ENCODE peak calls at places on chromosomes 16 and 17, in four cellular contexts. O, T, S and F are unnamed samples.

GRCh38 chr17:49036270-49036626 is 39.1 kb downstream of the IGF2BP1 start:
- DNase-seq in O (no peak), T (no peak), S (no peak), F (no peak)

GRCh38 chr17:64020068-64020766 is at the start of gene ICAM2:
- DNase-seq in O (peak; percentile 69), T (no peak), S (peak; percentile 85), F (no peak)

GRCh38 chr16:89410794-89411309 is 79.5 kb downstream of the ANKRD11 start:
- DNase-seq in O (no peak), T (peak; percentile 90), S (no peak), F (peak; percentile 81)

GRCh38 chr17:45320349-45320930 is 3.6 kb upstream of the MAP3K14 start:
- DNase-seq in O (no peak), T (peak; percentile 32), S (no peak), F (peak; percentile 58)

GRCh38 chr17:45731459-45731858 is 52.7 kb upstream of the CRHR1 start:
- DNase-seq in O (no peak), T (no peak), S (no peak), F (no peak)

GRCh38 chr16:15509051-15509592 is 74.7 kb downstream of the BMERB1 start:
- DNase-seq in O (no peak), T (no peak), S (no peak), F (no peak)

GRCh38 chr17:6498356-6498755 is 54.1 kb downstream of the PIMREG start:
- DNase-seq in O (no peak), T (no peak), S (no peak), F (no peak)

GRCh38 chr17:9645858-9646555 is 690 bp downstream of the USP43 start:
- DNase-seq in O (peak; percentile 19), T (no peak), S (peak; percentile 21), F (peak; percentile 66)

GRCh38 chr17:45171338-45172231 is 9.9 kb downstream of the HEXIM2 start:
- DNase-seq in O (no peak), T (peak; percentile 22), S (no peak), F (peak; percentile 92)

GRCh38 chr16:530111-530817 is 2.8 kb downstream of the CAPN15 start:
- DNase-seq in O (no peak), T (no peak), S (no peak), F (no peak)

GRCh38 chr17:20982589-20983358 is 60.0 kb downstream of the USP22 start:
- DNase-seq in O (no peak), T (no peak), S (no peak), F (no peak)

GRCh38 chr17:5870231-5870953 is 199.8 kb upstream of the WSCD1 start:
- DNase-seq in O (no peak), T (no peak), S (no peak), F (no peak)

DNA sequence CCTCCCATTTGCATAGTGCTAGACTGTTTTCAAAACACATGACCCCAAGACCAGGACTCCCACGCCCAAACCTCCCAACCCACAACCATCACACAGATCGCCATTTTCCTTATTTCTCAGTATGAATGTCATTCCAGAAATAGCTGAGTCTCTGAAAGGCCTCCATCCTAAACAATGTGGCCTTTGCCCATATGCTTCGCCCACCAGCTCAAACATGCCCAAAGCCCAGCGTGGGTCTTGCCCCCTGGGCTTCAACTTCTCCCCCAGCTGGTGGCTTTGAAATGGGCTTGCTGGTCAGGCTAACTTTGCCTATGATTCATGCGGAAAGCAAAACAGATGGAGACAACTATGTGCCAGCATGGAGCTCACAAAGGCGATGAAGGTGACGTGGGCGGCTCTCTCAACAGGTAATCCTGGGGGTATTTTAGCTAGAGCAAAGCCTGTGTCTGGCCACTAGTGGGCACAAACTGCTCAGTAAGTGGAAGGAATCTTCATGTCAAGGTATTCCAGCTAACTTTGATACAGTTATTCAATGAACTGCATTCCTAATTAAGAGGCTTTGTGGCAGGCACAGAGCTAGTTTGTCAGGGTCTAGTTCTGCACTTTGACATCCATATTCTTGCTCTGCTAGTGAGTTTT is 17.1 kb downstream of the PMP22 start:
- DNase-seq in O (no peak), T (no peak), S (no peak), F (peak; percentile 35)
- TF ChIP-seq CTCF in O (no peak), T (peak; percentile 38), S (no peak), F (peak; percentile 38)

GRCh38 chr16:12484987-12485386 is 318.7 kb downstream of the CPPED1 start:
- DNase-seq in O (no peak), T (no peak), S (no peak), F (no peak)

GRCh38 chr16:12486386-12486785 is 317.3 kb downstream of the CPPED1 start:
- DNase-seq in O (no peak), T (no peak), S (no peak), F (no peak)

GRCh38 chr16:12482821-12483220 is 320.9 kb downstream of the CPPED1 start:
- DNase-seq in O (no peak), T (no peak), S (no peak), F (no peak)

GRCh38 chr16:12484426-12484825 is 319.3 kb downstream of the CPPED1 start:
- DNase-seq in O (no peak), T (no peak), S (no peak), F (no peak)

DNA sequence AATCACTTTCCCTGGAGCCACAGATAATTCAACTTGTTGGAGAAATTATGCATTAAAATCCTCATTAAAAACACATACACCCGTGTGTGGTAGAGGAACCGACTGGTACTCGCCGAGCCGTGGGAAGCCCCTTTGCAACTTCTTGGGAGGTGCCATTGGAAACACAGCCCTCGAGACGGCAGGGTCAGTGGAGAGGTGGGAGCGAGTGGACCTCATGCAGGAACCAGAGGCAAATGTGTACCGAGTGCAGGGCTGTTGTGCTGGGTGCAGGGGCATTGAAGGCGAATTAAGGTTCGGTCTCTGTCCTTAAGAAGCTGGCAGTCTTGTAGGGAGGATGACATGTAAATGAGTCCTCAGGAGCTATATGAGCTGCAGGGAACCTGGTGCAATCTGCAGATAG is 318.3 kb downstream of the CPPED1 start:
- DNase-seq in O (no peak), T (no peak), S (no peak), F (no peak)
- TF ChIP-seq CTCF in O (no peak), T (no peak), S (no peak), F (no peak)

DNA sequence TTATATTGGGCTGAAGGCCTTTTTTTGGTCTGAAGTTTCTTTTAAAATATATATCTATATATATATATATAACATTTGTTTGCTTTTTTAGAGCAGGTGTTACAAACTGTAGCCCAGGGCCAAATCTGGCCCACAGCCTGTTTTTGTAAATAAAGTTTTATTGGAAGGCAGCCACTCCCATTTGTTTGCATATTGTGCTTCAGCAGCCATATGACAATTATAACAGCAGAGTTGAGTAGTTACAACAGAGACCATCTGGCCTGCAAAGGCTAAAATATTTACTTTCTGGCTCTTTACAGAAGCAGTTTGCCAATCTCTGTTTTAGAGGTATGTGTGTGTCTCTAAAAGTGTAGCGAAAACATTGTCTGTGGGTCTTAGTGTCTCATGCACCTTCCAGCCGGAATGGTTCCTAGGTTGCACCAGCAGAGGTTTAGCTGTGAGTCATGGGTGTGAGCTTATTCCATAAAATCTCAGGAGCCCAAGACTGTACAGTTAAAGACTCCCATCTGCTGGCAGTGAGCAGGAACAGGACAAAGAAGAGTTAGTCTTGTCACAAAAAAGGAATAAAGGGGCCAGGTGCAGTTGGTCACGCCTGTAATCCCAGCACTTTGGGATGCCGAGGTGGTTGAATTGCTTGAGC is 23.8 kb downstream of the LCMT1 start:
- DNase-seq in O (no peak), T (peak; percentile 26), S (no peak), F (peak; percentile 36)
- TF ChIP-seq CTCF in O (no peak), T (peak; percentile 38), S (no peak), F (peak; percentile 21)

DNA sequence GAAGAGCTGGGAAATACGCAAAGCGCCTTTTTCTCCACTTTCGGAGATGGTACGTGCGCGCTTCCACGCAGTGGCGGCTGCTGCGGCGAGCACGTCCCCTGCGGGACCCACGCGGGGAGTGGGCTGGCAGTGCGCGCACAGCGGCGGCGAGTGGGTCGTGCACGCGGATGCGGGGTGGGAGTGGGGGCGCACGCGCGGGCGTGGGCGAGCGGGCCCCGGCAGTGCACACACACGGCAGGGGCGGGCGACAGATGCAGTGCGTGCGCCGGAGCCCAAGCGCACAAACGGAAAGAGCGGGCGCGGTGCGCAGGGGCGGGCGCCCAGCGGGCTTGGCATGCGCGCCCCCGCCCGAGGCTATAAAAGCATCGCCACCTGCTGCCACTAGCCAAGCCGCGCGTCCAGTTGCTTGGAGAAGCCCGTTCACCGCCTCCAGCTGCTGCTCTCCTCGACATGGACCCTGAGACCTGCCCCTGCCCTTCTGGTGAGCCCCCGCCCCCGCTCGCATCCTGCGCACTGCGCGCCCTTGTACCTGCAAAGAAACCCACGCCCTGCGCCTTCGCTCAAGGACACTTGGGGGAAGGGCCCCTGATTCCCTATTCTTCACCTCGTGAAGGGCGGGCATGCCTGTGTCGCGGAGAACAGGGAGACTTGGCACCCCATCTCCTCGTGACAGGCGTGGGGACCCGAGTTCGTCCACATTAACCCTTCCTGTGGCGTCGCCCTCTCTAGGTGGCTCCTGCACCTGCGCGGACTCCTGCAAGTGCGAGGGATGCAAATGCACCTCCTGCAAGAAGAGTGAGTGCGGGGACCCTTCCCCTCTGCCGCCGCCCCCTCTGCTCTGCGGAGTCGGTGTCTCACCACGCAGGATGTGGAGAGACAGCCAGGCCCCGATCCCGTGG is at the start of gene MT3:
- DNase-seq in O (no peak), T (no peak), S (no peak), F (no peak)
- TF ChIP-seq CTCF in O (no peak), T (no peak), S (no peak), F (no peak)

GRCh38 chr16:79932564-79932963 is 332.0 kb upstream of the MAF start:
- DNase-seq in O (no peak), T (no peak), S (no peak), F (peak; percentile 4)

GRCh38 chr16:79929260-79929977 is 328.9 kb upstream of the MAF start:
- DNase-seq in O (no peak), T (peak; percentile 5), S (no peak), F (no peak)

GRCh38 chr16:79926451-79927205 is 326.1 kb upstream of the MAF start:
- DNase-seq in O (no peak), T (no peak), S (no peak), F (no peak)

GRCh38 chr16:79931721-79932120 is 331.2 kb upstream of the MAF start:
- DNase-seq in O (no peak), T (no peak), S (no peak), F (no peak)

DNA sequence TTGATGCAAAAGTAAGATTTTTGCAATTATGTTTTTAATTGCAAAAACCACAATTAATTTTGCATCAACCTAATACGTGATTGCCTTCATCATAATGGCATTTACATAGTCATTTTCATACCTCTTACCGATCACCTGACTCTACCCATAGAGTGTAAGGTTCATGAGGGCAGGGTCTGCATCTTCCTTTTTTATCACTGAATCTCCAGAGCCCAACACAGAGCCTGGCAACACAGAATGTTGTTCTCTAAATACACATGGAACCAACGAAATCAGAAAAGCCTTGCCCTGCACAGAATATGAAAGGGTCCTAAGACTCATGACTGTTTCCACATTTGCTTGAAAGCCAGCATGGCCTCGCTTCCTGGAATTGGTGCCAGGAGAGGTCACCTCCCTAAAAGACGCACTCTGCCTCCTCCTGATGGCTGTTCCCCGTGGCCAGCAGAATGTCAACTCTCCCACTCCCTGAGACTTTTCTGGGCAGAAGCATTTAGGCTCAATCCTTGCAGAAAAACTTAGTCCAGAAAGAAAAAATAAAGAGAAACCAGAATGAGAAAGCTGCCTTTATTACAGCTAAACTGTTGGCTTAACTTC is 327.7 kb upstream of the MAF start:
- DNase-seq in O (no peak), T (no peak), S (no peak), F (no peak)
- TF ChIP-seq CTCF in O (no peak), T (no peak), S (no peak), F (no peak)

GRCh38 chr16:23182675-23183485 is at the start of gene SCNN1G:
- DNase-seq in O (no peak), T (no peak), S (no peak), F (peak; percentile 23)
- TF ChIP-seq CTCF in O (no peak), T (no peak), S (peak; percentile 54), F (no peak)